ENCODE peak calls at places on chromosomes 2 and 18, in ten cellular contexts. U is osteocyte; B is ascending aorta; A is activated naive CD4-positive, alpha-beta T cell treated with anti-CD3 and anti-CD28 coated beads, Interleukin-2, amount 10 ng/mL, durations not matched to agents 7 days and 5 days; H is NCI-H146; Z is glomerular endothelial cell; R is HFFc6; C is astrocyte; N is NCI-H446 treated with DMSO at 0.1 percent for 48 hours; K is stomach. O is an unnamed sample.

GRCh38 chr2:236676131-236676873 is 106.7 kb downstream of the ACKR3 start:
- DNase-seq in A (no peak), K (no peak), R (no peak), B (no peak), C (peak), N (peak), Z (no peak), H (no peak), U (no peak), O (no peak)

GRCh38 chr2:102013200-102014040 is 21.7 kb downstream of the IL1R2 start:
- DNase-seq in Z (no peak), K (no peak), R (no peak), B (no peak), H (no peak), U (no peak), N (no peak), C (no peak), A (no peak), O (no peak)

GRCh38 chr2:149161481-149162225 is 123.2 kb downstream of the LYPD6B start:
- DNase-seq in R (peak), U (no peak), A (no peak), Z (no peak), H (no peak), N (no peak), K (no peak), B (no peak), C (no peak), O (no peak)

GRCh38 chr18:58937913-58938312 is 73.2 kb downstream of the ZNF532 start:
- DNase-seq in Z (no peak), K (no peak), B (no peak), R (peak), U (no peak), N (no peak), C (no peak), H (no peak), A (no peak), O (no peak)

GRCh38 chr2:3634631-3635091 is 23.3 kb upstream of the ALLC start:
- DNase-seq in A (no peak), K (peak), B (peak), R (no peak), N (no peak), H (no peak), C (no peak), Z (no peak), U (peak), O (no peak)

GRCh38 chr2:56297671-56298070 is 113.9 kb downstream of the CCDC85A start:
- DNase-seq in U (no peak), R (no peak), K (no peak), H (no peak), B (no peak), Z (no peak), C (no peak), N (peak), A (no peak), O (no peak)

GRCh38 chr2:12399244-12399643 is 317.5 kb upstream of the TRIB2 start:
- DNase-seq in U (no peak), B (no peak), A (no peak), Z (no peak), R (no peak), N (no peak), K (no peak), H (no peak), C (no peak), O (no peak)

GRCh38 chr2:163600801-163601200 is 135.0 kb downstream of the FIGN start:
- DNase-seq in N (no peak), C (no peak), U (no peak), H (no peak), K (no peak), Z (no peak), R (peak), A (no peak), B (no peak), O (no peak)

GRCh38 chr2:234496835-234497591 is at the start of gene ARL4C:
- DNase-seq in Z (no peak), N (peak), R (peak), K (peak), C (peak), B (peak), H (peak), A (peak), U (peak), O (peak)

GRCh38 chr18:56139792-56140254 is 498.6 kb downstream of the TXNL1 start:
- DNase-seq in N (no peak), B (no peak), A (no peak), K (peak), Z (no peak), H (no peak), C (peak), R (peak), U (no peak), O (peak)

GRCh38 chr2:29568135-29568534 is 353.3 kb downstream of the ALK start:
- DNase-seq in N (no peak), B (no peak), U (peak), Z (no peak), H (no peak), A (no peak), R (no peak), C (no peak), K (no peak), O (no peak)

GRCh38 chr2:88190808-88191721 is 20.9 kb downstream of the THNSL2 start:
- DNase-seq in B (no peak), Z (peak), K (no peak), C (peak), R (no peak), N (no peak), A (peak), H (peak), U (no peak), O (peak)

GRCh38 chr2:222912117-222912516 is 51.3 kb downstream of the ACSL3 start:
- DNase-seq in Z (no peak), B (no peak), U (no peak), C (peak), H (no peak), K (no peak), A (no peak), N (no peak), R (no peak), O (no peak)

GRCh38 chr2:172425336-172425735 is 2.0 kb upstream of the ITGA6 start:
- DNase-seq in R (no peak), A (no peak), H (no peak), C (no peak), N (no peak), Z (no peak), U (no peak), K (no peak), B (no peak), O (no peak)

GRCh38 chr18:61199131-61199903 is 133.9 kb upstream of the CDH20 start:
- DNase-seq in Z (no peak), U (no peak), N (no peak), C (peak), A (no peak), K (no peak), B (no peak), H (no peak), R (peak), O (no peak)

GRCh38 chr2:67561411-67561965 is 164.4 kb downstream of the ETAA1 start:
- DNase-seq in N (no peak), H (peak), Z (peak), U (no peak), B (peak), C (peak), A (no peak), R (peak), K (peak), O (peak)

GRCh38 chr2:1601471-1602358 is 142.6 kb downstream of the PXDN start:
- DNase-seq in A (no peak), B (no peak), U (no peak), Z (no peak), N (no peak), R (no peak), H (no peak), K (no peak), C (no peak), O (no peak)

GRCh38 chr18:9057646-9058045 is 44.9 kb upstream of the NDUFV2 start:
- DNase-seq in K (no peak), A (no peak), N (no peak), R (no peak), B (no peak), C (no peak), H (no peak), Z (no peak), U (no peak), O (no peak)

GRCh38 chr2:38603402-38604265 is 906 bp upstream of the HNRNPLL start:
- DNase-seq in C (peak), R (peak), A (peak), B (peak), Z (no peak), U (peak), N (peak), K (peak), H (peak), O (peak)

GRCh38 chr2:47076586-47077441 is 78.3 kb downstream of the STPG4 start:
- DNase-seq in K (no peak), R (peak), N (no peak), U (no peak), C (peak), Z (no peak), B (peak), A (no peak), H (no peak), O (peak)

GRCh38 chr2:42962521-42962953 is 170.2 kb upstream of the HAAO start:
- DNase-seq in C (no peak), N (no peak), R (no peak), K (no peak), U (no peak), B (no peak), A (no peak), Z (no peak), H (no peak), O (no peak)

O was measured in AG08396.